ENCODE peak calls at places on chromosomes 6 and 20, in nine cellular contexts. F is breast epithelium, M is upper lobe of left lung, I is spleen, H is Panc1, L is endothelial cell of umbilical vein, N is prostate gland, B is GM12878, P is H1. Z is an unnamed sample. For H3K9me3, the result is how much of the 10 kb centered on the place peaks cover.

GRCh38 chr6:18327621-18328548 is 59.3 kb upstream of the RNF144B start:
- DNase-seq in F (no peak), M (peak), I (peak), H (no peak), L (peak), N (peak), B (no peak), P (no peak), Z (peak)

GRCh38 chr6:128461517-128461916 is 58.9 kb downstream of the PTPRK start:
- DNase-seq in F (no peak), M (no peak), I (no peak), H (no peak), L (no peak), N (no peak), B (no peak), P (no peak), Z (no peak)

GRCh38 chr20:44460795-44461141 is 14.9 kb upstream of the TTPAL start:
- DNase-seq in F (no peak), M (no peak), I (no peak), H (no peak), L (peak), N (no peak), B (no peak), P (no peak), Z (no peak)

GRCh38 chr6:89251170-89251569 is 34.0 kb upstream of the GABRR1 start:
- DNase-seq in F (no peak), M (no peak), I (no peak), H (no peak), L (peak), N (no peak), B (no peak), P (no peak), Z (no peak)

GRCh38 chr6:47674673-47675072 is 23.7 kb upstream of the ADGRF4 start:
- DNase-seq in F (no peak), M (no peak), I (no peak), H (no peak), L (no peak), N (no peak), B (no peak), P (no peak), Z (no peak)

GRCh38 chr20:20437314-20437713 is 69.4 kb downstream of the INSM1 start:
- DNase-seq in F (no peak), M (no peak), I (no peak), H (no peak), L (no peak), N (no peak), B (no peak), P (no peak), Z (no peak)

GRCh38 chr20:49938173-49939163 is 2.3 kb downstream of the RNF114 start:
- DNase-seq in F (no peak), M (no peak), I (peak), H (no peak), L (peak), N (no peak), B (no peak), P (no peak), Z (peak)

GRCh38 chr6:28995093-28995650 is 9.9 kb downstream of the ZNF311 start:
- DNase-seq in F (no peak), M (no peak), I (no peak), H (no peak), L (no peak), N (no peak), B (no peak), P (no peak), Z (no peak)

GRCh38 chr6:158661156-158661555 is 11.3 kb downstream of the SYTL3 start:
- DNase-seq in F (no peak), M (no peak), I (no peak), H (no peak), L (no peak), N (no peak), B (no peak), P (no peak), Z (no peak)

GRCh38 chr6:52976591-52977035 is 18.5 kb downstream of the GSTA4 start:
- DNase-seq in F (no peak), M (peak), I (no peak), H (no peak), L (no peak), N (no peak), B (no peak), P (no peak), Z (peak)

GRCh38 chr6:87484491-87484890 is 11.7 kb downstream of the SLC35A1 start:
- DNase-seq in F (no peak), M (no peak), I (no peak), H (no peak), L (no peak), N (no peak), B (no peak), P (no peak), Z (no peak)

GRCh38 chr6:76326866-76327265 is 254.4 kb upstream of the IMPG1 start:
- DNase-seq in F (no peak), M (no peak), I (no peak), H (no peak), L (no peak), N (no peak), B (no peak), P (peak), Z (no peak)

GRCh38 chr6:12419626-12420272 is 129.6 kb downstream of the EDN1 start:
- DNase-seq in F (no peak), M (peak), I (no peak), H (no peak), L (no peak), N (no peak), B (no peak), P (no peak), Z (no peak)

GRCh38 chr6:61842005-61842404 is 444.0 kb downstream of the KHDRBS2 start:
- DNase-seq in F (no peak), M (no peak), I (no peak), H (no peak), L (no peak), N (no peak), B (no peak), P (no peak), Z (no peak)

GRCh38 chr6:33875141-33875581 is 71.4 kb upstream of the MLN start:
- DNase-seq in F (no peak), M (no peak), I (no peak), H (no peak), L (no peak), N (no peak), B (no peak), P (no peak), Z (no peak)

GRCh38 chr6:44117397-44118128 is 9.7 kb downstream of the MRPL14 start:
- DNase-seq in F (no peak), M (peak), I (no peak), H (no peak), L (no peak), N (no peak), B (no peak), P (no peak), Z (peak)

GRCh38 chr6:167470101-167470835 is 145.4 kb downstream of the TTLL2 start:
- DNase-seq in F (no peak), M (no peak), I (no peak), H (no peak), L (no peak), N (no peak), B (no peak), P (no peak), Z (no peak)

GRCh38 chr20:50226093-50226974 is 35.7 kb downstream of the CEBPB start:
- DNase-seq in F (no peak), M (peak), I (no peak), H (no peak), L (no peak), N (no peak), B (no peak), P (no peak), Z (no peak)

GRCh38 chr20:3935956-3936340 is 46.8 kb downstream of the PANK2 start:
- DNase-seq in F (no peak), M (no peak), I (no peak), H (no peak), L (no peak), N (no peak), B (no peak), P (no peak), Z (no peak)

GRCh38 chr6:151179321-151179720 is 60.4 kb upstream of the AKAP12 start:
- DNase-seq in F (no peak), M (no peak), I (no peak), H (no peak), L (peak), N (no peak), B (no peak), P (no peak), Z (no peak)

GRCh38 chr6:89989742-89990141 is 95.5 kb downstream of the GJA10 start:
- DNase-seq in F (peak), M (no peak), I (no peak), H (no peak), L (no peak), N (no peak), B (no peak), P (no peak), Z (no peak)

GRCh38 chr6:167893416-167893815 is 66.7 kb downstream of the AFDN start:
- DNase-seq in F (no peak), M (no peak), I (no peak), H (no peak), L (no peak), N (no peak), B (no peak), P (peak), Z (no peak)

GRCh38 chr6:83055366-83055964 is 10.2 kb downstream of the UBE3D start:
- DNase-seq in F (no peak), M (no peak), I (no peak), H (no peak), L (peak), N (peak), B (no peak), P (no peak), Z (peak)

GRCh38 chr6:93701526-93701925 is 282.2 kb upstream of the EPHA7 start:
- DNase-seq in F (no peak), M (no peak), I (no peak), H (no peak), L (peak), N (no peak), B (no peak), P (no peak), Z (no peak)

GRCh38 chr6:56938634-56939294 is 16.1 kb upstream of the BEND6 start:
- DNase-seq in F (no peak), M (no peak), I (no peak), H (peak), L (peak), N (no peak), B (no peak), P (no peak), Z (no peak)

GRCh38 chr6:36679043-36679821 is 718 bp downstream of the CDKN1A start:
- DNase-seq in F (peak), M (peak), I (peak), H (no peak), L (peak), N (peak), B (no peak), P (no peak), Z (peak)
- TF ChIP-seq POLR2AphosphoS5 in F (peak), M (peak), I (peak), H (no peak), L (no peak), N (peak), B (peak), P (no peak), Z (peak)

DNA sequence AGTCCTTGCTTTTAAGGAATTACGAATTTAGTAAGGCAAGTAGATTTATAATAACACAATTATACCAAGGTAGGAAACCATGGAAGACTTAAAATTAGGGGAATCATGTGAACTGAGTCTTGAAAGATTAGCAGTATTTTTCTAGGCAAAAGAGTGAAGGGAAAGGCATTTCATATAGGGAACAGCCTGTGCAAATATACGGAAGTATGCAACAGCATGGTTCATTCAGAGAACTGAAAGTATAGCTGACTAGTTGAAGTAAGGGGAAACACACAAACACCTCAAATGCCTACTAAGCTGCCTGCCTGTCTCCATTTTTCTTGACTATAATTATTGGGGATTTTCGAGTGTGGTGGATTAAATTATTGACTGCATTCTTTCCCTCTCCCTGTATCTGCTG is 39.0 kb upstream of the ECHDC1 start:
- DNase-seq in F (no peak), M (no peak), I (no peak), H (no peak), L (no peak), N (no peak), B (no peak), P (no peak), Z (no peak)
- H3K9me3 ChIP-seq in F (under half), M (under half), I (under half), H (under half), L (under half), N (under half), B (under half), P (under half), Z (under half)

GRCh38 chr20:17569616-17570346 is at the start of gene DSTN:
- DNase-seq in F (peak), M (peak), I (peak), H (peak), L (peak), N (peak), B (peak), P (peak), Z (peak)

GRCh38 chr20:17568972-17569471 is 853 bp upstream of the DSTN start:
- DNase-seq in F (peak), M (peak), I (peak), H (peak), L (peak), N (peak), B (no peak), P (peak), Z (peak)

GRCh38 chr20:17565164-17565845 is 4.6 kb upstream of the DSTN start:
- DNase-seq in F (no peak), M (no peak), I (no peak), H (no peak), L (no peak), N (no peak), B (no peak), P (no peak), Z (no peak)

GRCh38 chr20:17568045-17568788 is 1.7 kb upstream of the DSTN start:
- DNase-seq in F (no peak), M (no peak), I (no peak), H (no peak), L (peak), N (no peak), B (no peak), P (no peak), Z (no peak)

GRCh38 chr20:17566345-17566744 is 3.5 kb upstream of the DSTN start:
- DNase-seq in F (no peak), M (no peak), I (no peak), H (no peak), L (no peak), N (no peak), B (no peak), P (no peak), Z (no peak)
- TF ChIP-seq POLR2AphosphoS5 in F (no peak), M (no peak), I (no peak), H (no peak), L (no peak), N (no peak), B (no peak), P (no peak), Z (no peak)

GRCh38 chr6:3035397-3035796 is 32.9 kb upstream of the RIPK1 start:
- DNase-seq in F (no peak), M (no peak), I (no peak), H (no peak), L (no peak), N (no peak), B (no peak), P (no peak), Z (no peak)

GRCh38 chr6:3033652-3034051 is 34.0 kb downstream of the NQO2 start:
- DNase-seq in F (no peak), M (no peak), I (no peak), H (no peak), L (no peak), N (no peak), B (no peak), P (no peak), Z (no peak)

GRCh38 chr6:3039384-3039783 is 28.9 kb upstream of the RIPK1 start:
- DNase-seq in F (no peak), M (no peak), I (no peak), H (no peak), L (peak), N (no peak), B (no peak), P (no peak), Z (no peak)

GRCh38 chr6:3037578-3038365 is 30.5 kb upstream of the RIPK1 start:
- DNase-seq in F (no peak), M (no peak), I (no peak), H (no peak), L (peak), N (no peak), B (no peak), P (no peak), Z (no peak)

DNA sequence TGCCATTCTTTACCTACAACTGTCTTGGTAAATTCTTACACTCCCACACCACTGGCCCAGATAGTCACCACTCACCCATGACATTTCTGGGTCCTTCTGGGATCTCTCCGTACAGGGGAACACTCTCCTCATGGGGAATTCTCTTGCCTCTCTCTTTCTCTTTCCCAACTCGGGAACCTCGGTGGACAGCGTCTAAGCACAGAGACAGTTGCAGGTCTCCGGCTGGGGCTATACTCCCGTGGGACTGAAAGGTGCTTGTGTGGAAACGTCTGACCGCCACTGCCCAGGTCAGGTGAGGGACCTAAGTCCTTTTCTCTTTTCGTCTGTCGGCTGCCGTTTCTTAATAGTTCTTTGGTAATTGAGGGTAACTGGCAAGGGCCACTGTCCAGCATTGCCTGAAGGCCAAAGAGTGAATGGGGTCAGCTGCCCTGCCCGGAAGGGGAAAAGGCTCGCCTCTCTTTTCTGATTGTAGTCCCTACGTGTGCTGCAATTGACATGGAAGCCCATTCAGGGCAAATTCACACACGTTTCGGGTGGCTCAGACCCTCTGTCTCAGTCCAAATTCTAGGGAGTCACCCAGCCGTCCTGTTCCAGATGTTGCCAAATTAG is 31.3 kb upstream of the RIPK1 start:
- DNase-seq in F (no peak), M (no peak), I (no peak), H (no peak), L (no peak), N (no peak), B (no peak), P (no peak), Z (no peak)
- H3K9me3 ChIP-seq in F (under half), M (under half), I (under half), H (under half), L (under half), N (under half), B (under half), P (under half), Z (under half)

GRCh38 chr20:36549942-36550796 is 8.8 kb downstream of the MYL9 start:
- DNase-seq in F (no peak), M (no peak), I (peak), H (no peak), L (no peak), N (no peak), B (no peak), P (no peak), Z (no peak)

GRCh38 chr20:36548006-36548315 is 6.6 kb downstream of the MYL9 start:
- DNase-seq in F (no peak), M (no peak), I (peak), H (no peak), L (no peak), N (no peak), B (no peak), P (no peak), Z (no peak)

GRCh38 chr20:36549628-36549941 is 8.3 kb downstream of the MYL9 start:
- DNase-seq in F (no peak), M (no peak), I (no peak), H (no peak), L (no peak), N (no peak), B (no peak), P (no peak), Z (no peak)

GRCh38 chr20:36548704-36549627 is 7.6 kb downstream of the MYL9 start:
- DNase-seq in F (no peak), M (no peak), I (peak), H (no peak), L (no peak), N (no peak), B (no peak), P (no peak), Z (no peak)

GRCh38 chr20:36550797-36551299 is 9.5 kb downstream of the MYL9 start:
- DNase-seq in F (no peak), M (no peak), I (peak), H (no peak), L (no peak), N (no peak), B (no peak), P (no peak), Z (no peak)
- TF ChIP-seq POLR2AphosphoS5 in F (no peak), M (no peak), I (peak), H (peak), L (no peak), N (no peak), B (no peak), P (no peak), Z (no peak)

DNA sequence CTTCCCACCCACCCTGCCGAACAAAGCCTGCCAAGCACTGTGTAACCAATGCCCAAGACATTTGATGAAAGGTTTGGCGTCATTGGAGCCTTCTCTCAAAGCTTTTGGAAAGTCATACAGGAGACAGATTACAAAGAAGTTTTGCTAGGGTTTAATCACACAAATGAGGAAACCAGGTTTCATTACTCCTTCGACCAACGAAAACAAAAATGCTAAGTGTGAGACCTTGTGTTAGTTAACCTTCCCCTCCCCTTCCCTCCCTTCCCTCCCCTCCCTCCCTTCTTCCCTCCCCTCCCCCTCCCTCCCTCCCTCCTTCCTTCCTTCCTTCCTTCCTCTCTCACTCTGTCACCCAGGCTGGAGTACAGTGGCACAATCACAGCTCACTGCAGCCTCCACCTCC is 96.1 kb upstream of the CD83 start:
- DNase-seq in F (no peak), M (no peak), I (no peak), H (no peak), L (no peak), N (no peak), B (no peak), P (no peak), Z (no peak)
- H3K9me3 ChIP-seq in F (under half), M (under half), I (under half), H (under half), L (under half), N (under half), B (under half), P (under half), Z (under half)

GRCh38 chr20:32808438-32808837 is 11.3 kb upstream of the MAPRE1 start:
- DNase-seq in F (no peak), M (no peak), I (no peak), H (no peak), L (no peak), N (no peak), B (no peak), P (no peak), Z (no peak)
- TF ChIP-seq POLR2AphosphoS5 in F (no peak), M (no peak), I (no peak), H (no peak), L (no peak), N (no peak), B (no peak), P (no peak), Z (no peak)